ENCODE peak calls at places on chromosome 18, in eight cellular contexts. O is A549, W is tibial artery, Q is colonic mucosa, I is HepG2, P is SJSA1, H is pancreas, V is endothelial cell of umbilical vein. T is an unnamed sample.

GRCh38 chr18:13267517-13267916 is 49.0 kb downstream of the LDLRAD4 start:
- DNase-seq in H (no peak), Q (no peak), O (no peak), W (no peak), V (no peak), P (peak; percentile 16), I (no peak), T (no peak)

GRCh38 chr18:12773369-12773768 is 70.5 kb downstream of the PSMG2 start:
- DNase-seq in V (no peak), P (no peak), W (no peak), O (no peak), I (no peak), Q (no peak), H (no peak), T (no peak)

GRCh38 chr18:22226801-22227200 is 57.4 kb downstream of the GATA6 start:
- DNase-seq in W (no peak), I (no peak), P (no peak), O (no peak), V (no peak), Q (no peak), H (no peak), T (no peak)

GRCh38 chr18:60888225-60888624 is 445.0 kb upstream of the CDH20 start:
- DNase-seq in P (no peak), V (no peak), O (no peak), Q (no peak), H (no peak), W (no peak), I (no peak), T (no peak)

GRCh38 chr18:27728659-27729058 is 448.3 kb downstream of the CDH2 start:
- DNase-seq in W (no peak), I (no peak), H (no peak), V (no peak), O (no peak), Q (no peak), P (no peak), T (no peak)

GRCh38 chr18:80067897-80068296 is 33.7 kb downstream of the RBFA start:
- DNase-seq in O (no peak), W (no peak), P (no peak), H (no peak), Q (no peak), I (no peak), V (no peak), T (no peak)

GRCh38 chr18:67600181-67600631 is 83.7 kb upstream of the DSEL start:
- DNase-seq in W (no peak), H (no peak), Q (no peak), O (no peak), I (no peak), P (peak; percentile 31), V (no peak), T (no peak)

GRCh38 chr18:9494778-9495302 is 19.5 kb downstream of the RALBP1 start:
- DNase-seq in W (no peak), V (no peak), H (no peak), I (no peak), Q (no peak), O (no peak), P (no peak), T (no peak)

DNA sequence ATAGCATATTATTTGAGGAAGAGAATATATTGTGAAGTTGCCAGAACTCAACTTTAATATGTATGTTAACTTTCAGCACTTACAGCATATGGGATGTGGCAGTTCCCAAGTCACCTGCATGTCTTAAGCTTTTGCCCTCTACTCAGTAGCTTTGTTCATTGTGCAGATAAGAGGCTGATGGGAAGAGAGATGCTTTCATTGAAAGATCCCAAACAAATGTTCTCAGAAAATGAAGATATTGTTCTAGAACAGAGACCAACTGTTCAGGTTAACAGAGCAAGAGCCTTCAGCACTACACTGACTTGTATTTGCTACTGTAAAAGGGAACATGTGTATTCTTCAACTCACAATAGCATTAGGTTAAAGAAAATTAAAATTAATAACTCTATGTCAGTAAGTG is 28.1 kb downstream of the GAREM1 start:
- DNase-seq in Q (no peak), V (no peak), O (no peak), I (no peak), W (no peak), H (no peak), P (no peak), T (no peak)
- H3K4me1 ChIP-seq in Q (no peaks in the 10 kb centered on the region), V (no peaks in the 10 kb centered on the region), O (no peaks in the 10 kb centered on the region), I (no peaks in the 10 kb centered on the region), W (peaks cover 19% of the 10 kb centered on the region), H (peaks cover 4% of the 10 kb centered on the region), P (no peaks in the 10 kb centered on the region), T (peaks cover 42% of the 10 kb centered on the region)

GRCh38 chr18:36212978-36213303 is 25.6 kb downstream of the MOCOS start:
- DNase-seq in V (no peak), Q (no peak), H (no peak), W (no peak), O (no peak), P (no peak), I (no peak), T (no peak)

GRCh38 chr18:36214811-36215210 is 27.5 kb downstream of the MOCOS start:
- DNase-seq in Q (no peak), V (no peak), P (no peak), W (no peak), I (no peak), O (no peak), H (no peak), T (no peak)

GRCh38 chr18:36212301-36212977 is 25.1 kb downstream of the MOCOS start:
- DNase-seq in H (no peak), Q (no peak), O (no peak), V (no peak), P (no peak), W (no peak), I (no peak), T (no peak)

GRCh38 chr18:36217348-36217747 is 30.1 kb downstream of the MOCOS start:
- DNase-seq in P (no peak), I (peak; percentile 57), H (no peak), V (no peak), Q (peak; percentile 62), W (no peak), O (no peak), T (no peak)

GRCh38 chr18:36215577-36215976 is 28.3 kb downstream of the MOCOS start:
- DNase-seq in Q (no peak), P (no peak), H (no peak), V (no peak), I (no peak), W (no peak), O (no peak), T (no peak)
- H3K4me1 ChIP-seq in Q (no peaks in the 10 kb centered on the region), P (no peaks in the 10 kb centered on the region), H (no peaks in the 10 kb centered on the region), V (no peaks in the 10 kb centered on the region), I (peaks cover 17% of the 10 kb centered on the region), W (no peaks in the 10 kb centered on the region), O (no peaks in the 10 kb centered on the region), T (no peaks in the 10 kb centered on the region)

GRCh38 chr18:32095571-32096229 is 4.0 kb downstream of the RNF138 start:
- DNase-seq in I (peak; percentile 28), V (no peak), H (no peak), P (no peak), Q (no peak), W (no peak), O (no peak), T (no peak)
- H3K4me1 ChIP-seq in I (peaks cover 52% of the 10 kb centered on the region), V (peaks cover 12% of the 10 kb centered on the region), H (peaks cover 13% of the 10 kb centered on the region), P (peaks cover 3% of the 10 kb centered on the region), Q (peaks cover 10% of the 10 kb centered on the region), W (peaks cover 30% of the 10 kb centered on the region), O (peaks cover 13% of the 10 kb centered on the region), T (peaks cover 66% of the 10 kb centered on the region)

GRCh38 chr18:62878305-62878704 is 163.0 kb downstream of the PHLPP1 start:
- DNase-seq in P (peak; percentile 35), V (no peak), I (no peak), Q (no peak), O (no peak), H (no peak), W (no peak), T (no peak)

GRCh38 chr18:62877448-62878221 is 162.3 kb downstream of the PHLPP1 start:
- DNase-seq in P (peak; percentile 74), I (peak; percentile 30), W (no peak), H (no peak), Q (no peak), O (no peak), V (peak; percentile 90), T (no peak)

GRCh38 chr18:62876828-62877227 is 161.5 kb downstream of the PHLPP1 start:
- DNase-seq in O (no peak), W (no peak), P (peak; percentile 20), H (no peak), I (no peak), V (peak; percentile 11), Q (no peak), T (no peak)

GRCh38 chr18:62876106-62876505 is 160.8 kb downstream of the PHLPP1 start:
- DNase-seq in V (no peak), P (no peak), H (no peak), Q (no peak), O (no peak), I (no peak), W (no peak), T (no peak)

DNA sequence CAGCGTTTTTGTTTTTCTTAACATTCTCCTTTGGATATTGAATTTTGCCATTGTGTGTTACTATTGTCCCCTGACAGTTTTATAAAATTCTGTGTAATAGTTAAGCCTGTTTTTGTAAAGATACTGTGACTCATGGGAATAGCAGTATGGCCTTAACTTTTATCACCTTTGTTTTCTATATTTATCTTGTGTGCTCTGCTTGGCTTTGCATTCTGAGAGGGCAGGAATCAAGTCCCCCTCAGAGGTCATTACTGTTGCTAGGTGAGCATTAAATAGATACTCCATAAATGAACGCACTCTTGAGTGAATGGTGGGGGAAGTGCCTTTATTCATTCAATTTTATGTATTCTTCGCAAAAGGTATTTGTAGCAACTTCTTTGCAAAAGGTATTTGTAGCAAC is 160.0 kb downstream of the PHLPP1 start:
- DNase-seq in O (no peak), I (no peak), Q (no peak), P (peak; percentile 27), V (no peak), W (no peak), H (no peak), T (no peak)
- H3K4me1 ChIP-seq in O (peaks cover 63% of the 10 kb centered on the region), I (peaks cover 31% of the 10 kb centered on the region), Q (no peaks in the 10 kb centered on the region), P (peaks cover 57% of the 10 kb centered on the region), V (peaks cover 31% of the 10 kb centered on the region), W (peaks cover 7% of the 10 kb centered on the region), H (peaks cover 8% of the 10 kb centered on the region), T (peaks cover 9% of the 10 kb centered on the region)

DNA sequence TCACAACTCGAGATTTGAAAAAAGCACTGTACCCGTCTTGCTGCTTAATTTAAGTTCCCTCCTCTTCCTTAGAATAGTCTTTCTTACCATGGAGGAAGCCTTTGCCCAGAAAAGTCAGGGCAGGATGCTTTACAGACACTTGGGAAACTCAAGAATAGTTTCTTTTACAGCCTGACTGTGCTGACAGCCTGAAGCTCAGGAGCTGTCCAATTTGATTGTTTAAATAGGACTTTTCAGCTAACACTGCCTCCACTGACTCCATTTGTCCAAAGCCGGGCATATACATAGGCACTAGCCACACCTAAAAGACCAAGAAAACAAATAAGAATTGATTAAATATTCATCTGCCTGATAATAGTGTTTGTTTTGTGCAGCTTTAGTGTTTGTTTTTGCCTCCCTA is 110.9 kb upstream of the L3MBTL4 start:
- DNase-seq in P (no peak), V (no peak), O (no peak), H (no peak), Q (no peak), I (no peak), W (no peak), T (no peak)
- H3K4me1 ChIP-seq in P (no peaks in the 10 kb centered on the region), V (no peaks in the 10 kb centered on the region), O (no peaks in the 10 kb centered on the region), H (no peaks in the 10 kb centered on the region), Q (no peaks in the 10 kb centered on the region), I (no peaks in the 10 kb centered on the region), W (no peaks in the 10 kb centered on the region), T (no peaks in the 10 kb centered on the region)

DNA sequence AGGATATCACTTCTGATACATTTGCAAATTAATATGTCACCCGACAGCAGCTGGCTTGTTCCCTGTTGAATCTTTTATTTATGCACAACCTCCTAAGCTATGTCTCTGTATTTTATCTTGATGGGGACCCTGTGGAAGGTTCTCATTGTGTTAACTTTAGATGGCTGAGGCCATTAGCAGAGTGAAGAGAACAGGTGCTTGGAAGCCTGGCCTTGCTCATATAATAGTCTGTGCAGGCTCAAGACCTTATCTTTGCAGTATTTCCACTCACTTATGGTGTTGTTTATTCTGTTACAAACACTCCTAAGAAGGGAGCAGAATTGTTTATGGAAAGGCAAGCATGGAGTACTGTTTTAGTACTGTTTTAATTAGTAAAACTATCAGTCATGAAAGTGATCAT is 107.6 kb downstream of the SETBP1 start:
- DNase-seq in O (no peak), V (no peak), Q (no peak), P (no peak), H (no peak), W (no peak), I (no peak), T (no peak)
- H3K4me1 ChIP-seq in O (no peaks in the 10 kb centered on the region), V (no peaks in the 10 kb centered on the region), Q (no peaks in the 10 kb centered on the region), P (peaks cover 63% of the 10 kb centered on the region), H (peaks cover 18% of the 10 kb centered on the region), W (peaks cover 34% of the 10 kb centered on the region), I (peaks cover 27% of the 10 kb centered on the region), T (peaks cover 45% of the 10 kb centered on the region)

T was measured in stomach.